ENCODE peak calls at places on chromosomes 6 and 20, in six cellular contexts. N is GM12878; S is HT1080; A is stimulated activated CD4-positive, alpha-beta T cell treated with anti-CD3 and anti-CD28 coated beads, Interleukin-1b, Interleukin-23, amount 100 ng/mL, for 1 hour; Y is psoas muscle; W is NCI-H1092. D is an unnamed sample.

GRCh38 chr20:31833931-31834521 is 11.4 kb downstream of the FOXS1 start:
- DNase-seq in N (no peak), S (no peak), A (no peak), Y (no peak), W (no peak), D (no peak)

GRCh38 chr6:160991411-160992322 is at the start of gene MAP3K4:
- DNase-seq in N (no peak), S (peak), A (peak), Y (peak), W (peak), D (peak)

GRCh38 chr6:41367700-41368099 is 32.3 kb downstream of the NCR2 start:
- DNase-seq in N (no peak), S (peak), A (no peak), Y (no peak), W (peak), D (peak)

GRCh38 chr20:64225828-64226598 is 29.5 kb upstream of the PCMTD2 start:
- DNase-seq in N (no peak), S (no peak), A (no peak), Y (no peak), W (no peak), D (no peak)

GRCh38 chr6:38604700-38605099 is 35.0 kb downstream of the BTBD9 start:
- DNase-seq in N (no peak), S (no peak), A (no peak), Y (no peak), W (no peak), D (no peak)

GRCh38 chr6:21367148-21367547 is 226.4 kb upstream of the SOX4 start:
- DNase-seq in N (no peak), S (no peak), A (no peak), Y (no peak), W (no peak), D (no peak)

GRCh38 chr6:21808551-21809181 is 215.1 kb downstream of the SOX4 start:
- DNase-seq in N (no peak), S (no peak), A (no peak), Y (no peak), W (no peak), D (peak)

GRCh38 chr20:23857954-23858565 is 21.5 kb downstream of the CST5 start:
- DNase-seq in N (no peak), S (no peak), A (no peak), Y (no peak), W (no peak), D (no peak)

GRCh38 chr6:149127212-149127611 is 190.3 kb upstream of the TAB2 start:
- DNase-seq in N (no peak), S (peak), A (no peak), Y (no peak), W (no peak), D (no peak)

GRCh38 chr6:40715501-40716403 is 128.6 kb upstream of the LRFN2 start:
- DNase-seq in N (no peak), S (no peak), A (no peak), Y (no peak), W (peak), D (no peak)

GRCh38 chr6:141526985-141527384 is 605.7 kb upstream of the GJE1 start:
- DNase-seq in N (no peak), S (no peak), A (no peak), Y (no peak), W (no peak), D (no peak)

GRCh38 chr6:88047510-88048150 is at the start of gene SPACA1:
- DNase-seq in N (no peak), S (no peak), A (no peak), Y (peak), W (no peak), D (no peak)

GRCh38 chr6:108350528-108350927 is 55.7 kb downstream of the AFG1L start:
- DNase-seq in N (no peak), S (no peak), A (no peak), Y (no peak), W (no peak), D (no peak)

GRCh38 chr6:148887181-148887580 is 140.4 kb downstream of the UST start:
- DNase-seq in N (no peak), S (no peak), A (no peak), Y (no peak), W (no peak), D (no peak)

GRCh38 chr20:41627611-41628244 is 9.6 kb upstream of the CHD6 start:
- DNase-seq in N (no peak), S (no peak), A (no peak), Y (no peak), W (no peak), D (no peak)

GRCh38 chr20:51400051-51400926 is 142.2 kb downstream of the NFATC2 start:
- DNase-seq in N (peak), S (no peak), A (peak), Y (no peak), W (no peak), D (peak)

GRCh38 chr6:6600865-6601264 is 12.3 kb downstream of the LY86 start:
- DNase-seq in N (no peak), S (no peak), A (no peak), Y (no peak), W (no peak), D (no peak)

GRCh38 chr20:50213531-50214106 is 23.0 kb downstream of the CEBPB start:
- DNase-seq in N (no peak), S (no peak), A (no peak), Y (no peak), W (no peak), D (no peak)

GRCh38 chr6:144063744-144064401 is 31.5 kb downstream of the SF3B5 start:
- DNase-seq in N (peak), S (peak), A (peak), Y (peak), W (no peak), D (peak)

GRCh38 chr6:130452336-130452735 is 86.5 kb downstream of the TMEM200A start:
- DNase-seq in N (no peak), S (no peak), A (no peak), Y (no peak), W (no peak), D (no peak)

GRCh38 chr20:34997171-34997570 is 41.5 kb downstream of the MYH7B start:
- DNase-seq in N (no peak), S (no peak), A (no peak), Y (no peak), W (no peak), D (peak)

D was measured in sciatic nerve.